ENCODE peak calls at places on chromosomes 2 and 18, in four cellular contexts. C is osteocyte, J is LoVo, A is AML-193. O is an unnamed sample.
A peak's percentile ranks its signal among the peaks of the same experiment; 100 is the strongest.

GRCh38 chr2:156436477-156437085 is 402 bp downstream of the GPD2 start:
- DNase-seq in C (no peak), J (no peak), A (no peak), O (no peak)

GRCh38 chr2:100747551-100747950 is 72.4 kb upstream of the NPAS2 start:
- DNase-seq in C (no peak), J (no peak), A (no peak), O (no peak)

GRCh38 chr2:127535941-127536340 is 458 bp downstream of the MYO7B start:
- DNase-seq in C (no peak), J (no peak), A (no peak), O (no peak)

GRCh38 chr18:62027914-62028520 is 135.2 kb upstream of the RNF152 start:
- DNase-seq in C (no peak), J (no peak), A (no peak), O (no peak)

GRCh38 chr2:58291726-58292430 is 50.8 kb upstream of the FANCL start:
- DNase-seq in C (no peak), J (no peak), A (no peak), O (no peak)

GRCh38 chr2:9585486-9585885 is 29.9 kb upstream of the ADAM17 start:
- DNase-seq in C (no peak), J (no peak), A (no peak), O (no peak)

GRCh38 chr2:233061007-233061590 is 957 bp downstream of the INPP5D start:
- DNase-seq in C (no peak), J (no peak), A (no peak), O (no peak)

GRCh38 chr2:205730701-205731271 is 48.5 kb downstream of the NRP2 start:
- DNase-seq in C (no peak), J (no peak), A (no peak), O (no peak)

GRCh38 chr2:30665761-30666306 is 141.4 kb downstream of the CAPN13 start:
- DNase-seq in C (peak; percentile 64), J (no peak), A (no peak), O (no peak)

GRCh38 chr18:63997606-63998005 is 27.7 kb downstream of the SERPINB8 start:
- DNase-seq in C (no peak), J (no peak), A (no peak), O (no peak)

GRCh38 chr2:75303227-75303626 is 103.9 kb upstream of the TACR1 start:
- DNase-seq in C (no peak), J (no peak), A (no peak), O (no peak)